ENCODE peak calls at places on chromosomes 11 and 22, in nine cellular contexts. L is A549, G is HepG2, Q is endothelial cell of umbilical vein, N is epithelial cell of esophagus, K is adrenal gland, Z is AG04449, I is Peyer's patch, W is right cardiac atrium. C is an unnamed sample.
A peak's percentile ranks its signal among the peaks of the same experiment; 100 is the strongest.

GRCh38 chr11:118033443-118033842 is 43.4 kb upstream of the TMPRSS4 start:
- DNase-seq in Q (no peak), W (no peak), G (no peak), K (no peak), N (no peak), I (no peak), L (no peak), Z (no peak), C (no peak)

GRCh38 chr22:34490911-34491310 is 570.6 kb upstream of the LARGE1 start:
- DNase-seq in I (no peak), W (no peak), Z (no peak), N (no peak), L (no peak), Q (no peak), G (no peak), K (no peak), C (no peak)

GRCh38 chr11:130439160-130439519 is 9.3 kb upstream of the ADAMTS15 start:
- DNase-seq in L (no peak), W (no peak), I (no peak), N (no peak), Z (no peak), G (no peak), K (no peak), Q (no peak), C (no peak)

GRCh38 chr11:12673924-12674570 is at the start of gene TEAD1:
- DNase-seq in Q (peak; percentile 95), I (peak; percentile 99), L (peak; percentile 85), Z (peak; percentile 73), W (peak; percentile 96), G (peak; percentile 84), N (peak; percentile 95), K (peak; percentile 99), C (peak; percentile 98)

GRCh38 chr11:103384652-103385051 is 275.4 kb downstream of the DYNC2H1 start:
- DNase-seq in W (no peak), Z (no peak), I (no peak), K (no peak), L (no peak), Q (peak; percentile 23), G (no peak), N (no peak), C (peak; percentile 27)

GRCh38 chr11:45054956-45055355 is 91.5 kb upstream of the PRDM11 start:
- DNase-seq in L (no peak), Q (no peak), Z (no peak), K (no peak), N (no peak), W (no peak), I (no peak), G (no peak), C (no peak)

GRCh38 chr11:131737357-131737756 is 366.9 kb downstream of the NTM start:
- DNase-seq in L (no peak), Z (no peak), I (no peak), N (peak; percentile 4), K (no peak), Q (no peak), G (no peak), W (no peak), C (peak; percentile 32)

GRCh38 chr22:29827091-29827490 is 11.0 kb downstream of the ASCC2 start:
- DNase-seq in G (no peak), K (no peak), L (no peak), Q (no peak), Z (no peak), N (no peak), I (no peak), W (no peak), C (no peak)

GRCh38 chr11:4511267-4511666 is 28.8 kb downstream of the OR52K1 start:
- DNase-seq in Q (no peak), W (no peak), L (no peak), K (no peak), G (no peak), Z (no peak), N (no peak), I (no peak), C (no peak)

GRCh38 chr22:50545522-50546325 is at the start of gene KLHDC7B:
- DNase-seq in Q (no peak), K (no peak), I (no peak), W (no peak), L (no peak), Z (no peak), N (no peak), G (no peak), C (no peak)

GRCh38 chr11:7673724-7674434 is 579 bp upstream of the CYB5R2 start:
- DNase-seq in I (peak; percentile 76), W (peak; percentile 44), G (no peak), K (no peak), Z (no peak), N (peak; percentile 56), Q (no peak), L (no peak), C (no peak)

GRCh38 chr11:7672276-7672959 is 882 bp downstream of the CYB5R2 start:
- DNase-seq in N (no peak), G (no peak), I (no peak), L (no peak), Q (no peak), K (no peak), W (no peak), Z (no peak), C (no peak)

GRCh38 chr11:7671347-7671746 is 2.0 kb downstream of the CYB5R2 start:
- DNase-seq in I (no peak), Q (no peak), G (no peak), L (no peak), N (peak; percentile 72), K (no peak), W (no peak), Z (no peak), C (no peak)

GRCh38 chr11:7671807-7672206 is 1.5 kb downstream of the CYB5R2 start:
- DNase-seq in N (peak; percentile 41), W (no peak), I (no peak), L (no peak), K (no peak), Z (no peak), Q (no peak), G (no peak), C (no peak)

DNA sequence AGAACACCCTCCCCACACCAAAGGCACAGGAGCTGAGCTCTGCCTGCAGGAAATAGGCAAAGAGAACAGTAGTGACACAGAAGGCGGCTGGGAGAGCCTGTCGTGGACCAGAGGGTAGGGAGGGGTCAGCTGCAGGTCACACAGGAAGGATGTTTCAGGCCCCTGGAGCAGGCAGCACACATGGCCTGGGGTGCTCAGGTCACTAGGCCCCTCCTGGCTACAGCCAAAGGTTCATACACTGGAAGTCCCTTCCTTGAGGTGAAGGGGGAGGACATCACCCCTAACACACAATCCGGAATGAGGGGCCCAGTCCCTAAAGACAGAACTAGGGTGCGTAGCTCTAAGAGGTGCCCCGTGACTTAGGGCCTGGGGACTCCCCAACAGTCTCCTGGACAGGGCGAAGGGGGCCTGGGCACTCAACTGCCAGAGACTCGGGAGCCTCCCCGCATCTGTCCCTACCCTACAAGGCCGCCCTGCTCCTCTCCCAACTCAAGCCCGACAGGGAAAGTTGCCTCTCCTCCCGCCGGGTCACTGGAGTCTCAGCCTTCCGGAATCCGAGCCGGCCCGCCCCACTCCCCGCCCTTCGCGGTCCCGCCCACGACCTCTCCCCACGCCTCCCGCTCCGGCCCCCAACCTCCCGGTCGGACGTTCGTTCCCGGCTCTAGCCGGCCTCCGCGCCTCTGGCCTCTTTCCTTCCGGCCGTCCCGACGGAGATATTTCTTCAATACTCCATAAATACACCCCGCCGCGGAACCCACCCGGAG is at the start of gene CYB5R2:
- DNase-seq in I (peak; percentile 80), N (peak; percentile 49), W (peak; percentile 78), Z (no peak), L (peak; percentile 35), K (peak; percentile 42), Q (peak; percentile 15), G (no peak), C (peak; percentile 71)
- H3K4me3 ChIP-seq in I (peak within 1 kb of the TSS; percentile 69), N (peak within 1 kb of the TSS; percentile 41), W (peak within 1 kb of the TSS; percentile 53), Z (peak within 1 kb of the TSS; percentile 59), L (peak within 1 kb of the TSS; percentile 53), K (no peak within 1 kb of the TSS), Q (peak within 1 kb of the TSS; percentile 44), G (no peak within 1 kb of the TSS), C (peak within 1 kb of the TSS; percentile 50)

DNA sequence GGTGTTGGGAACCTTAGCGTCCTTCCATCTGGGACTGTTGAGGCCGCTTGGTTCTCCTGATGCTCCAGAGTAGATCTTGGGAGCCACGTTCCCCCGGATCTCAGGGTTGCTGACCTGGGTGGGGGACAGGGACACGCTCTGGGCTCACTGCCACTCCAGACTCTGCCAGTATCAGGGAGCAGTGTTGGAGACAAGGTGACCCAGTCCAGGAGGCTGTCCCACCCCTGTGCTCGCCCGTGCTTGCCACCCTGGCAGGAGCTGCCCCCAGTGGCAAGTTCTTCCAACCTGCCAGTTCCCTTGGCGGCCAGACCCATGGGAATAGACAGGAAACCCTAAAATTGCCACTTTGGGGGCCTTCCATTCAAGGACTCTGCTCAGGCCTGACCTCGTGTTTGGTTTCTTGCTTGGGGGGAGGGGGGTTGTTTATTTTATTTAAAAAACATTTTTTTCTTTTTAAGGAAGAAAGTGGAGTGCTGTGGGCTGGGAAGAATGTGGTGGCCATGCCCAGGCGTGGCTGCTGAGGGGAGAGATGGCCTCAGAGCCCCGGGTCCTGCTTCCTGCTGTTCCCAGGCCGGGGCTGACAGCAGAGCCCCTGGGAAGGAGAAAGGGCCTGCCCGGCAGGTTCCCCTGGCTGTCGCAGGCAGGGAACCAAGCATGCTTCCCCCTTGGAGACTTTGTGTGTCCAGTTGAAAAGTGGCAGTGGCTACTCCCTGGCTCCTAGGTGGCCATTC is 7.2 kb downstream of the GRK2 start:
- DNase-seq in W (peak; percentile 29), Z (no peak), K (no peak), Q (no peak), I (peak; percentile 47), G (no peak), N (no peak), L (no peak), C (no peak)
- H3K4me3 ChIP-seq in W (no peak overlapping the region), Z (no peak overlapping the region), K (no peak overlapping the region), Q (no peak overlapping the region), I (peak overlapping the region; percentile 4), G (no peak overlapping the region), N (no peak overlapping the region), L (no peak overlapping the region), C (no peak overlapping the region)

DNA sequence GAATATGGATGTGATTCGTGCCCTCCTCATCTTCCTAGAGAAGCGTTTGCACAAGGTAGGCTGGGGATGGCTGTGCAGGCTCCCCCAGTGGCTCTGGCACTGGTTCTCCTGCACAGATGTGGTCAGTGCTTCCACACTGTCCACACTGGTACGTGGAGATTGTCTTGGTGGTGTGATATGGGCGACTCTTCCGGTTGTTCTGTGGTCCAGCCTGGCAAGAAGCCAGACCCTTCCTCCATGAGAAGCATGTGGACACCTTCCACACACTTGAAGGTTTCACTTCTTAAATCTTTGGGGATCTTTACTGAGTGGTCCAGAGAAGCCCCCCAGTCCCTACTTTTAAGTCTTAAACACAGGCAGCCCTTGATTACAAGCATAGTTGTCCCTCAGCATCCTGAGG is 3.8 kb downstream of the RIC8A start:
- DNase-seq in Z (no peak), Q (no peak), G (no peak), K (no peak), N (no peak), W (no peak), L (no peak), I (no peak), C (no peak)
- H3K4me3 ChIP-seq in Z (no peak overlapping the region), Q (no peak overlapping the region), G (no peak overlapping the region), K (no peak overlapping the region), N (no peak overlapping the region), W (no peak overlapping the region), L (no peak overlapping the region), I (no peak overlapping the region), C (no peak overlapping the region)

DNA sequence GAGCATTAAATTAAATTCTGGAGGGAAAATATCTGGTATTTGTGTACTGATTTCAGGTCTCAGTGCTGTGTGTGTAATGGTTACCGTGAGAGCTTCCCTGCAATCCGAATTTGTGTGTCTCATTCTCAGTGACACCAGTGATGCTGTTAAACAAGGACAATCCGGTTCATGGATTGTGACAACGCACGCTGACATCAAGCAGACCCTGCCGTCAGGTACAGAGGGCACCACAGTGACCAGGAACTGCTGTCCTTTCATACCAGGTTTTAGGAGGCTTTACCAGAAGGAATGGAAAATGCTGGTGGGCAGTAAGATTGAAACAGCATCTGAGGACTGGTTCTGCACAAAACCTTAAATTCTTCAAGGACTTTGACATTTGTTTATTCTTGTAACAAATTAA is 30.5 kb upstream of the PLET1 start:
- DNase-seq in K (no peak), I (no peak), L (no peak), W (no peak), Q (no peak), Z (no peak), G (no peak), N (no peak), C (no peak)
- H3K4me3 ChIP-seq in K (no peak overlapping the region), I (no peak overlapping the region), L (no peak overlapping the region), W (peak overlapping the region; percentile 42), Q (no peak overlapping the region), Z (no peak overlapping the region), G (no peak overlapping the region), N (no peak overlapping the region), C (no peak overlapping the region)